ENCODE peak calls at places on chromosome 6, in six cellular contexts. E is GM23338; R is neural progenitor cell; T is H7; U is stomach; L is naive thymus-derived CD4-positive, alpha-beta T cell. Z is an unnamed sample. For H3K36me3, the result is how much of the 10 kb centered on the place peaks cover.

GRCh38 chr6:122798099-122798641 is 9.1 kb downstream of the SMPDL3A start:
- DNase-seq in E (no peak), R (no peak), T (no peak), U (peak), L (no peak), Z (peak)

GRCh38 chr6:39887692-39888450 is 46.4 kb downstream of the MOCS1 start:
- DNase-seq in E (no peak), R (peak), T (no peak), U (peak), L (no peak), Z (peak)

GRCh38 chr6:136440187-136440582 is 110.0 kb downstream of the MAP7 start:
- DNase-seq in E (no peak), R (no peak), T (no peak), U (no peak), L (no peak), Z (peak)

GRCh38 chr6:45416700-45417099 is 39.0 kb upstream of the SUPT3H start:
- DNase-seq in E (no peak), R (no peak), T (no peak), U (no peak), L (no peak), Z (no peak)

GRCh38 chr6:18219611-18220010 is 44.7 kb downstream of the DEK start:
- DNase-seq in E (no peak), R (no peak), T (no peak), U (no peak), L (no peak), Z (no peak)

GRCh38 chr6:83431545-83432165 is 804 bp upstream of the ME1 start:
- DNase-seq in E (peak), R (no peak), T (no peak), U (peak), L (no peak), Z (peak)

GRCh38 chr6:37965964-37966676 is 146.6 kb downstream of the ZFAND3 start:
- DNase-seq in E (no peak), R (no peak), T (no peak), U (no peak), L (no peak), Z (peak)

GRCh38 chr6:118198746-118199145 is 291.7 kb downstream of the SLC35F1 start:
- DNase-seq in E (no peak), R (no peak), T (no peak), U (no peak), L (no peak), Z (peak)

GRCh38 chr6:35824552-35825192 is 19.5 kb downstream of the LHFPL5 start:
- DNase-seq in E (no peak), R (no peak), T (no peak), U (no peak), L (no peak), Z (no peak)

GRCh38 chr6:2765896-2766766 is 938 bp downstream of the WRNIP1 start:
- DNase-seq in E (peak), R (peak), T (peak), U (peak), L (peak), Z (peak)

GRCh38 chr6:48389146-48390043 is 278.4 kb upstream of the PTCHD4 start:
- DNase-seq in E (no peak), R (no peak), T (no peak), U (no peak), L (no peak), Z (no peak)

DNA sequence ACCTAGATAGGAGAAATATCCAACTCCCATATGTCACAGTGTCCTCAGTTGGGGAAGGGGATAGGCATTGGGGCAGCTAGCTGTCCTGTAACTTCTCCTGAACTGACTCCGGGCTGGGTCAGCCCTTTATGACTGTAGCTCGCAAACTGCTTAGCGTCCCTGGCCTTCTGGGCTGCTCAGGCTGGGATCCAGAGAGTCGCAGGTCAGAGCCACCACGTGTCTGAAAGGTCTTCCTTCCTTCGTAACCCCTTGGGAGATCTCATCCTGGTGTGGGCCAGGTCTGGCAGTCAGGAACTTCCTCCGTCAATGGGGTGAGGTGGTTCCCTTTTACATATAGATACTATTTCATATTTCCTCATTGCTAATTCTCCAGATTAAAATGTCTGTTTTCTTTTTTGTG is 28.8 kb upstream of the HINT3 start:
- DNase-seq in E (no peak), R (no peak), T (no peak), U (no peak), L (no peak), Z (no peak)
- H3K36me3 ChIP-seq in E (under half), R (under half), T (under half), U (half or more), L (under half), Z (under half)

GRCh38 chr6:30885481-30885998 is 1.2 kb downstream of the DDR1 start:
- DNase-seq in E (peak), R (peak), T (peak), U (peak), L (no peak), Z (peak)

GRCh38 chr6:30885999-30886896 is 1.9 kb downstream of the DDR1 start:
- DNase-seq in E (peak), R (peak), T (peak), U (peak), L (no peak), Z (peak)

GRCh38 chr6:30887901-30888300 is 3.6 kb downstream of the DDR1 start:
- DNase-seq in E (no peak), R (no peak), T (peak), U (no peak), L (no peak), Z (no peak)

GRCh38 chr6:30888472-30889137 is 4.3 kb downstream of the DDR1 start:
- DNase-seq in E (no peak), R (no peak), T (peak), U (no peak), L (no peak), Z (no peak)

GRCh38 chr6:30886897-30887255 is 2.6 kb downstream of the DDR1 start:
- DNase-seq in E (no peak), R (no peak), T (no peak), U (no peak), L (no peak), Z (no peak)
- H3K4me3 ChIP-seq in E (peak), R (peak), T (no peak), U (no peak), L (no peak), Z (no peak)

DNA sequence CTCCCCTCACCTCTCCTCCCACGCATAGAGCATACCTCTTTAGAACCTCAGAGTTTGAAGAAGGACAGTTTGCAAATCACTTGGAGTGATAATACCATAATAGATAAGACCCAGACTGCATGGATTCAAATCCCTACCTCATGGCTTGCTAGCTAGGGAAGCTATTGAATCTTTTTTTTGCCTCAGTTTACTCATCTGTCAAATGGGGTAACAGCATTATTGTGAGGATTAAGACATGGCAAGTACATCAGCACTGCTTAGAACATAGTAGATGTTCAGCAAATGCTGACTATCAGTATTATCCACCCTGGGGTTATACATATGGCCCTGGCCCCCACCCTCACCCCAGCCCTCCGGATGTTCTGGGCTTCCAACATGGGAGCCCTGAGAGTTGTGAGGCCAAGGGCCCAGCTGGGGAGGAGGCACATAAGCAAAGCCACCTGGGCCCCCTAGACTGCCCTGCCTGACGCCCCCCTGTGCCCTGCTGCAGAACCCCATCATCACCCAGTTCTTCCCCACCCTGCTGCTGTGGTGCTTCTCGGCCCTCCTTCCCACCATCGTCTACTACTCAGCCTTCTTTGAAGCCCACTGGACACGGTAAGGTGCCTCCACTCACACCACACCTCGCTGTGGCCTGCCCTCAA is 9.1 kb upstream of the CAPN11 start:
- DNase-seq in E (no peak), R (no peak), T (no peak), U (no peak), L (no peak), Z (no peak)
- H3K36me3 ChIP-seq in E (under half), R (under half), T (under half), U (half or more), L (under half), Z (half or more)

DNA sequence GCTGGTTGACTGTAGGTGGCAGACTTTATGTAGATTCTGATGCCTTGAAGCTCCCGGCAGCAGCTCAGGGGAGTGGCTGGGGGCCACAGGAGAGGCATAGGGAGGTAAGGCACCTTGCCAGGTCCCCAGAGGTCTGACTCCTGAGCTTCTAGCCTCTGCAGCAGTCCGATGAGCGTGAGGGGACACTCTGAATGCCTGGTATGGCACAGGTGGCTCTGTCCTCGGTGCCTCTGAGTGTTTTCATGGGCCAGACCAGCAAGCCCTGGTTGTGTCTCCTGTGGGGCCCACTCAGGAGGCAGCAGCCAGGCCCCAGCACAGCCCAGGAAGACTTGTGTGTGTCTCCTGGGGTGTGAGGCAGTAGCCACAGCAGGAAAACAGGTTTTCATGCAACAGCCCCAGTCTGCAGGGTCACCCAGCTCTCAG is 39.7 kb upstream of the IRF4 start:
- DNase-seq in E (peak), R (no peak), T (no peak), U (no peak), L (no peak), Z (no peak)
- H3K4me3 ChIP-seq in E (no peak), R (no peak), T (no peak), U (no peak), L (no peak), Z (no peak)

DNA sequence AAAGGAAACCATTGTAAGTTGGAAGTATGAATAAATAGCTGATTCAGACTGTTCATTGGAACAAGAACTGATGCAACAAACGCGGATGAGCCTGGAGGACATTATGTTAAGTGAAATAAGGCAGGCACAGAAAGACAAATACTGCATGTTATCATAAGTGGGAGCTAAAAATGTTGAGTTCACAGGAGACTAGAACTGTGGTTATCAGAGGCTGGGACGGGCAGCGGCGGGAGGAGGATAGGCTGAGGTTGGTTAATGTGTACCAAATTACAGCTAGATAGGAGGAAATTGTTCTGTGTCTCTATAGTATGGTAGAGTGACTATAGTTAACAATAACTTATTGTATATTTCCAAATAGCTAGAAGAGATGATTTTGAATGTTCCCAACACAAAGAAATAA is 40.8 kb downstream of the FAM229B start:
- DNase-seq in E (no peak), R (no peak), T (no peak), U (no peak), L (no peak), Z (no peak)
- H3K36me3 ChIP-seq in E (under half), R (under half), T (under half), U (half or more), L (under half), Z (under half)

DNA sequence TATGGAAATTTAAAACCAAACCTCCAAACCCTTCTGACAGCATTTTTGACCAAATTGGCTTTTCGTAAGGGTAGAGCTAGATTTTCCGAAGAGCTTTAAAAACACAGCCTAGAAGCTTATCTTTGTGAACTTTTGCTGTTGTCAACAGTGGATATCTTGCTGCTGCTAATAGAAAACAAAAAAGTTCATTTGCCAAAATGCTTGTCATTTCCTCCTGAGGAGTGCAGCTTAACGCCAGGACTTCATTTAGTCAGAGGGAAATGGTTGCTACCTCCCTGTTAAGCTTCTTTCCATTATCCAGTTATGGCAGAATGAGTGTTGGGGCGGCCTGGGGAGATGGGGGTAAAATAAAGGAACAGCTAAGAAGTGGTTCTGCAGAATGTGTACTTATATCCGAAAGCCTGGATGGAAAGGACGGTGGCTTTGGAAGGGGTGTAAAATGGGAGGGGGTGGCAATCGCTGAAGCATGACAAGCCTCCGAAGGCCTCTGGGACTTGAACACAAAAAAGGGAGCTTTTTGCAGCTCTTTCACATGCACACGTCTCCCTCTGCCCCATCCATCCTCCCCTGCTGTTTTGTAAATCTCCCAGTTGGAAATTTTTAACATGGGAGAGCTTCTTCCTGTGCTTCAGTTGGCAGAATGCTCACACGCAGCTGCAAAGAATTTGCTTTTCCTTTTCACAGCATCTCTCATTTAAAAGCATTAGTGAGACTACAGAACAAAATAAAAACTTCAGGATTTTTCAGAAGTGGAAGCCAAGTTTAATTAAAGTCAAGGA is 22.4 kb downstream of the JARID2 start:
- DNase-seq in E (peak), R (peak), T (peak), U (no peak), L (no peak), Z (no peak)
- H3K4me3 ChIP-seq in E (peak), R (peak), T (no peak), U (no peak), L (no peak), Z (no peak)

GRCh38 chr6:43007126-43007525 is 6.6 kb downstream of the MEA1 start:
- DNase-seq in E (no peak), R (no peak), T (no peak), U (no peak), L (no peak), Z (no peak)
- H3K36me3 ChIP-seq in E (under half), R (under half), T (under half), U (half or more), L (under half), Z (under half)

GRCh38 chr6:101399627-101399955 is 6.1 kb downstream of the GRIK2 start:
- DNase-seq in E (peak), R (peak), T (no peak), U (no peak), L (no peak), Z (no peak)

GRCh38 chr6:101403566-101403965 is 10.1 kb downstream of the GRIK2 start:
- DNase-seq in E (peak), R (peak), T (peak), U (no peak), L (no peak), Z (no peak)

GRCh38 chr6:101402618-101403002 is 9.1 kb downstream of the GRIK2 start:
- DNase-seq in E (peak), R (peak), T (peak), U (no peak), L (no peak), Z (no peak)

GRCh38 chr6:101400341-101400740 is 6.8 kb downstream of the GRIK2 start:
- DNase-seq in E (no peak), R (no peak), T (no peak), U (no peak), L (no peak), Z (no peak)

GRCh38 chr6:101401792-101402617 is 8.5 kb downstream of the GRIK2 start:
- DNase-seq in E (peak), R (peak), T (peak), U (no peak), L (no peak), Z (no peak)
- H3K4me3 ChIP-seq in E (peak), R (peak), T (peak), U (peak), L (no peak), Z (no peak)

GRCh38 chr6:8432614-8433013 is 2.7 kb downstream of the SLC35B3 start:
- DNase-seq in E (no peak), R (no peak), T (no peak), U (no peak), L (no peak), Z (no peak)

GRCh38 chr6:8435093-8435844 is at the start of gene SLC35B3:
- DNase-seq in E (peak), R (peak), T (peak), U (peak), L (peak), Z (peak)

GRCh38 chr6:8435845-8436168 is 462 bp upstream of the SLC35B3 start:
- DNase-seq in E (no peak), R (no peak), T (no peak), U (no peak), L (no peak), Z (peak)

GRCh38 chr6:8434727-8435092 is 635 bp downstream of the SLC35B3 start:
- DNase-seq in E (no peak), R (no peak), T (no peak), U (no peak), L (no peak), Z (peak)

DNA sequence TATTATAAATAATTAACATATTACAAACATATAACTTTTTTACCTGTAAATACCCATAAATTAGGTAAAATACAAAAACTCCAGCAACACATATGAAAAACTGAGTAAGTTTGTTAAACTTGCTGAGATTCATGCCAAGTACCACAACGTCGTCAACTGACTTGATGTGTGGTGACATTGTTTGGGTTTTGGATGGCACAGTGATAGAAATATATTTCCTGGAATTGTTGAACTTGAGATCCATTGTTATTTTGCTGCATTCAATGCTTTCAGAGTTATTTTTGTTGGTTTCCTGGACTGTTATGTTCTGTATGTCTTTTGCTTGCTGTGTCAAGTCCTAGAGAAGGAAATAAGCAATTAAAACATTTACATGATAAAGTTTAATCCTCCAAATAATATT is 5.5 kb downstream of the SLC35B3 start:
- DNase-seq in E (no peak), R (no peak), T (no peak), U (no peak), L (no peak), Z (no peak)
- H3K36me3 ChIP-seq in E (under half), R (under half), T (under half), U (under half), L (under half), Z (under half)

Z was measured in bronchial epithelial cell.